ENCODE peak calls at places on chromosomes 3 and 15, in six cellular contexts. H is A549, B is HepG2, E is lower leg skin, N is sigmoid colon, Y is heart left ventricle. G is an unnamed sample.

GRCh38 chr3:45923755-45924154 is 19.5 kb upstream of the CXCR6 start:
- DNase-seq in H (no peak), B (no peak), E (no peak), N (peak; percentile 45), Y (no peak), G (no peak)

GRCh38 chr3:185807455-185808068 is 17.3 kb downstream of the IGF2BP2 start:
- DNase-seq in H (peak; percentile 33), B (no peak), E (no peak), N (no peak), Y (no peak), G (no peak)

GRCh38 chr15:58222698-58223097 is 84.5 kb downstream of the AQP9 start:
- DNase-seq in H (no peak), B (no peak), E (no peak), N (no peak), Y (no peak), G (no peak)

GRCh38 chr3:38247366-38248035 is 18.1 kb upstream of the SLC22A13 start:
- DNase-seq in H (peak; percentile 50), B (peak; percentile 6), E (peak; percentile 29), N (no peak), Y (no peak), G (no peak)

GRCh38 chr3:50605901-50606326 is 5.7 kb downstream of the CISH start:
- DNase-seq in H (no peak), B (no peak), E (no peak), N (no peak), Y (peak; percentile 63), G (no peak)

GRCh38 chr3:142898346-142899213 is 9.7 kb upstream of the PCOLCE2 start:
- DNase-seq in H (no peak), B (no peak), E (no peak), N (no peak), Y (no peak), G (no peak)

GRCh38 chr15:27564656-27565055 is 534.5 kb downstream of the OCA2 start:
- DNase-seq in H (no peak), B (no peak), E (no peak), N (no peak), Y (no peak), G (no peak)

GRCh38 chr3:65497846-65498245 is 540.9 kb downstream of the MAGI1 start:
- DNase-seq in H (no peak), B (no peak), E (no peak), N (no peak), Y (no peak), G (no peak)

GRCh38 chr3:74009961-74010859 is 385.5 kb upstream of the PDZRN3 start:
- DNase-seq in H (no peak), B (no peak), E (no peak), N (no peak), Y (no peak), G (no peak)

GRCh38 chr3:53187430-53187829 is 26.4 kb downstream of the PRKCD start:
- DNase-seq in H (no peak), B (no peak), E (no peak), N (no peak), Y (no peak), G (no peak)

GRCh38 chr3:53186726-53187125 is 25.7 kb downstream of the PRKCD start:
- DNase-seq in H (no peak), B (no peak), E (no peak), N (no peak), Y (no peak), G (no peak)

GRCh38 chr3:53183514-53183913 is 22.5 kb downstream of the PRKCD start:
- DNase-seq in H (no peak), B (no peak), E (no peak), N (no peak), Y (peak; percentile 15), G (no peak)

GRCh38 chr3:53184701-53185100 is 23.7 kb downstream of the PRKCD start:
- DNase-seq in H (no peak), B (no peak), E (no peak), N (no peak), Y (peak; percentile 13), G (no peak)

DNA sequence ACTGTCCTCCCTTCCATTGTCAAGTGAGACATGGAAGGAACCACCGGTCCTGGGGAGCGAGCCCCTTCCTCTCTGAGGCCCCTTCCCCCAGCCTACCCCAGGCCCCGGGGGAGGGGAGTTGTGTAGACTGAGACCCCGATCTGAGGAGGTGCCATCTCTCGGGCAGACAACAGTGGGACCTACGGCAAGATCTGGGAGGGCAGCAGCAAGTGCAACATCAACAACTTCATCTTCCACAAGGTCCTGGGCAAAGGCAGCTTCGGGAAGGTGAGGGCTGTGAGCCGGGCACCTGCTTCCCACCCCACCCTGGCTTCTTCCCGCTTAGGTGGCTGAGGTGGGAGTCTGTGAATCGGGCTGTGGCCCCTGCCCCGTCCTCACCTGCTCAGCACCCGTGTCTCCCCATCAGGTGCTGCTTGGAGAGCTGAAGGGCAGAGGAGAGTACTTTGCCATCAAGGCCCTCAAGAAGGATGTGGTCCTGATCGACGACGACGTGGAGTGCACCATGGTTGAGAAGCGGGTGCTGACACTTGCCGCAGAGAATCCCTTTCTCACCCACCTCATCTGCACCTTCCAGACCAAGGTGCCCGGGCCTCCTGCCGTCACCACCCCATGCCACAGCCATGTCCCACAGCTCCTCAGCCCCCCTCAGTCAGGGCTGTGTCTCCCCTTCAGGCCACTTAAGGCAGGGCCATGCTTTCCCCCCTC is 24.9 kb downstream of the PRKCD start:
- DNase-seq in H (no peak), B (no peak), E (no peak), N (no peak), Y (no peak), G (no peak)
- TF ChIP-seq POLR2A in H (no peak), B (no peak), E (no peak), N (no peak), Y (no peak), G (no peak)

GRCh38 chr3:195906865-195907729 is 1.3 kb downstream of the TNK2 start:
- DNase-seq in H (no peak), B (no peak), E (no peak), N (peak; percentile 65), Y (no peak), G (no peak)
- TF ChIP-seq POLR2A in H (no peak), B (no peak), E (no peak), N (no peak), Y (no peak), G (no peak)

DNA sequence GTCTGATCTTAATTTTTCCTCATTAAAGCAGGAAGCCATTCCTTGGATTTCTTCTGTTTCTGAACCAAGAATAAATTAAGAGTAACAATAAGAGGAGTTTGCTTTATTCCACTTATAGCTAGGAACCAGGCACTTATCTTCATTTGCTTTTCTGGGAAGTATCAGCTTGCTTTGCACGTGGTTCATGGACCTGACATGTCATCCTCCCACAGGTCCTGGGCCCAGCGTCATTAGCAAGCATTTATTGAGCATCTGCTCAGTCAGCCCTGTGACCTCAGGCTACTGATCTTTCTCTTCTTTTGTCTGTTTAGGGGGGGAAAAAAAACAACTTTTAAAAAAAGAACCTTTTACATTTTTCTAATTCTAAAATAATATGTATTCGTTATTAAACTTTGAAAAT is 34.7 kb upstream of the CRTC3 start:
- DNase-seq in H (no peak), B (no peak), E (no peak), N (no peak), Y (no peak), G (no peak)
- TF ChIP-seq POLR2A in H (no peak), B (no peak), E (no peak), N (no peak), Y (no peak), G (no peak)

DNA sequence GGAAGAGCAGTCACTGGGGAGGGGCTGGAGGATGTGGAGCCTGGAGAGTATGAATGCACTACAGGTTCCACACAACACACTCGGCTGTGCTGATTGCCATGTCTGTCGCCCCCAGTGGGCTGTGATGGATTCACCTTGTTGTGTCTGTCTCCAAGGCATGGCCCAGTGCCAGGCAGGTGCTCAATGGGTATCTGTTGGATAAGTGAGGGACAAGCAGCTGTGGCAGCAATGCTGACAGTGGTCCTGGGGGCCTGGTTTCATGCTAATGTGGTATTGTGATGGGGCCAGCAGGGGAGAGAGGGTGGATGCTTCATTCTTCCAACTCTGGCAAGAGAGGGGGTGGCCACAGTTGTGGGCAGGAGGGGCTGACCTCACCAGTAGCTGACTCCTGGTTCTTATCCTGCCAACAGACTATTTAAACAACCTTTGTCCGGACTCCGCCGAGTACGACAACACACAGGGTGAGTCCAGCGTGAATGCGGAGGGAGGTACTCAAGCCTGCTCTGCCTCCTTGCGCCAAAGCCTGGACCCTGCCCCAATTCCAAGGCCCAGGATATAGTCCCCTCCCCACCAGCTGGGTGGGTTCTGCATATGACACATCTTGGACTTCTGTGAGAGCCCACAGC is 47.3 kb upstream of the NR2C2 start:
- DNase-seq in H (no peak), B (peak; percentile 46), E (no peak), N (peak; percentile 56), Y (no peak), G (no peak)
- TF ChIP-seq POLR2A in H (no peak), B (no peak), E (no peak), N (no peak), Y (no peak), G (no peak)